ENCODE peak calls at places on chromosomes 6 and 20, in six cellular contexts. F, W, O, U, A and J are unnamed samples.

GRCh38 chr6:168948002-168948401 is 305.6 kb downstream of the THBS2 start:
- DNase-seq in F (no peak), W (no peak), O (no peak), U (no peak), A (no peak), J (no peak)

GRCh38 chr6:25130518-25130917 is 148.7 kb upstream of the CARMIL1 start:
- DNase-seq in F (no peak), W (no peak), O (no peak), U (no peak), A (no peak), J (no peak)

GRCh38 chr20:46999821-47000465 is 105.3 kb downstream of the EYA2 start:
- DNase-seq in F (no peak), W (no peak), O (no peak), U (no peak), A (no peak), J (no peak)

GRCh38 chr20:46022411-46023147 is 6.4 kb upstream of the SLC12A5 start:
- DNase-seq in F (peak), W (peak), O (peak), U (peak), A (peak), J (peak)

GRCh38 chr20:3163099-3164042 is 3.7 kb upstream of the FASTKD5 start:
- DNase-seq in F (no peak), W (no peak), O (no peak), U (no peak), A (no peak), J (no peak)

GRCh38 chr6:167331565-167331964 is 6.7 kb downstream of the TTLL2 start:
- DNase-seq in F (no peak), W (no peak), O (no peak), U (no peak), A (no peak), J (no peak)

GRCh38 chr6:169265486-169266131 is 12.0 kb upstream of the THBS2 start:
- DNase-seq in F (no peak), W (no peak), O (no peak), U (no peak), A (no peak), J (no peak)

GRCh38 chr20:20665933-20666332 is 46.5 kb downstream of the RALGAPA2 start:
- DNase-seq in F (no peak), W (no peak), O (no peak), U (no peak), A (no peak), J (no peak)

GRCh38 chr6:17705428-17705777 is 1.3 kb downstream of the NUP153 start:
- DNase-seq in F (no peak), W (no peak), O (no peak), U (no peak), A (peak), J (no peak)

GRCh38 chr6:134035823-134036296 is 16.6 kb downstream of the SLC2A12 start:
- DNase-seq in F (no peak), W (no peak), O (no peak), U (peak), A (peak), J (no peak)

GRCh38 chr20:22776369-22776768 is 192.0 kb upstream of the FOXA2 start:
- DNase-seq in F (no peak), W (no peak), O (no peak), U (no peak), A (no peak), J (no peak)

GRCh38 chr6:170405311-170405975 is 98.9 kb downstream of the FAM120B start:
- DNase-seq in F (no peak), W (no peak), O (no peak), U (no peak), A (no peak), J (no peak)

GRCh38 chr6:157594292-157594691 is 213.3 kb downstream of the ZDHHC14 start:
- DNase-seq in F (no peak), W (no peak), O (no peak), U (no peak), A (no peak), J (no peak)

GRCh38 chr6:47357827-47358226 is 48.1 kb upstream of the TNFRSF21 start:
- DNase-seq in F (no peak), W (no peak), O (no peak), U (no peak), A (no peak), J (no peak)

GRCh38 chr6:17493286-17493685 is 99.9 kb downstream of the CAP2 start:
- DNase-seq in F (no peak), W (no peak), O (no peak), U (no peak), A (peak), J (no peak)

GRCh38 chr6:72561629-72562028 is 60.2 kb upstream of the KCNQ5 start:
- DNase-seq in F (no peak), W (no peak), O (no peak), U (no peak), A (no peak), J (no peak)

GRCh38 chr6:123224077-123224476 is 228.0 kb downstream of the CLVS2 start:
- DNase-seq in F (no peak), W (no peak), O (no peak), U (no peak), A (no peak), J (no peak)

GRCh38 chr20:15141880-15142279 is 804.5 kb upstream of the FLRT3 start:
- DNase-seq in F (no peak), W (no peak), O (no peak), U (no peak), A (no peak), J (no peak)

GRCh38 chr6:25010917-25011625 is 75.3 kb upstream of the RIPOR2 start:
- DNase-seq in F (no peak), W (no peak), O (no peak), U (no peak), A (no peak), J (no peak)

GRCh38 chr20:35821807-35822242 is 50.0 kb downstream of the PHF20 start:
- DNase-seq in F (no peak), W (no peak), O (no peak), U (no peak), A (peak), J (no peak)

GRCh38 chr6:128208851-128209580 is 308.2 kb upstream of the THEMIS start:
- DNase-seq in F (no peak), W (no peak), O (no peak), U (no peak), A (no peak), J (no peak)

GRCh38 chr6:3396503-3397180 is 60.2 kb downstream of the SLC22A23 start:
- DNase-seq in F (no peak), W (no peak), O (no peak), U (no peak), A (no peak), J (no peak)

GRCh38 chr6:110415297-110415916 is at the start of gene DDO:
- DNase-seq in F (no peak), W (no peak), O (no peak), U (peak), A (peak), J (no peak)

GRCh38 chr20:13082366-13082765 is 73.6 kb downstream of the SPTLC3 start:
- DNase-seq in F (no peak), W (no peak), O (no peak), U (no peak), A (no peak), J (no peak)

GRCh38 chr20:62900692-62901584 is 25.4 kb downstream of the DIDO1 start:
- DNase-seq in F (no peak), W (no peak), O (no peak), U (no peak), A (peak), J (peak)

GRCh38 chr20:11195169-11195568 is 521.4 kb upstream of the JAG1 start:
- DNase-seq in F (no peak), W (no peak), O (no peak), U (no peak), A (no peak), J (no peak)

GRCh38 chr6:108027594-108027993 is 46.9 kb downstream of the OSTM1 start:
- DNase-seq in F (no peak), W (no peak), O (no peak), U (no peak), A (peak), J (no peak)